ENCODE peak calls at places on chromosomes 6 and 20, in six cellular contexts. J, M, P, V, W and N are unnamed samples.

GRCh38 chr6:162377735-162378134 is 349.8 kb downstream of the PRKN start:
- DNase-seq in P (peak), J (no peak), M (no peak), V (no peak), W (no peak), N (no peak)

GRCh38 chr6:7535498-7535897 is 6.0 kb upstream of the DSP start:
- DNase-seq in P (peak), V (no peak), M (no peak), J (no peak), W (no peak), N (no peak)

GRCh38 chr6:71602385-71602949 is 283.9 kb upstream of the RIMS1 start:
- DNase-seq in J (no peak), V (no peak), W (no peak), P (no peak), M (no peak), N (no peak)

GRCh38 chr6:107624541-107624940 is 134.6 kb downstream of the SOBP start:
- DNase-seq in J (no peak), M (no peak), W (no peak), V (no peak), P (peak), N (no peak)

GRCh38 chr20:986733-987355 is 15.3 kb downstream of the RSPO4 start:
- DNase-seq in P (no peak), M (no peak), W (no peak), J (no peak), V (no peak), N (no peak)

GRCh38 chr20:36528176-36528874 is 13.0 kb upstream of the MYL9 start:
- DNase-seq in J (no peak), P (no peak), W (no peak), M (peak), V (no peak), N (no peak)

GRCh38 chr6:41663558-41663957 is 25.3 kb downstream of the MDFI start:
- DNase-seq in M (no peak), P (no peak), V (no peak), W (no peak), J (no peak), N (no peak)

GRCh38 chr6:163367388-163368183 is 46.9 kb upstream of the QKI start:
- DNase-seq in V (no peak), M (no peak), P (no peak), J (no peak), W (no peak), N (no peak)

GRCh38 chr6:4961322-4962168 is 42.3 kb downstream of the RPP40 start:
- DNase-seq in J (no peak), W (no peak), V (no peak), P (peak), M (no peak), N (no peak)

GRCh38 chr6:4956625-4957024 is 47.2 kb downstream of the RPP40 start:
- DNase-seq in J (no peak), V (no peak), M (no peak), P (no peak), W (no peak), N (no peak)

GRCh38 chr6:4953440-4953839 is 50.4 kb downstream of the RPP40 start:
- DNase-seq in M (no peak), J (no peak), P (no peak), W (no peak), V (no peak), N (no peak)

GRCh38 chr6:4958624-4959023 is 45.2 kb downstream of the RPP40 start:
- DNase-seq in M (no peak), J (no peak), W (no peak), P (no peak), V (no peak), N (no peak)

GRCh38 chr6:4957521-4958231 is 46.2 kb downstream of the RPP40 start:
- DNase-seq in V (no peak), J (no peak), W (peak), P (peak), M (no peak), N (no peak)
- TF ChIP-seq CTCF in V (no peak), J (peak), W (peak), P (peak), M (no peak), N (peak)

DNA sequence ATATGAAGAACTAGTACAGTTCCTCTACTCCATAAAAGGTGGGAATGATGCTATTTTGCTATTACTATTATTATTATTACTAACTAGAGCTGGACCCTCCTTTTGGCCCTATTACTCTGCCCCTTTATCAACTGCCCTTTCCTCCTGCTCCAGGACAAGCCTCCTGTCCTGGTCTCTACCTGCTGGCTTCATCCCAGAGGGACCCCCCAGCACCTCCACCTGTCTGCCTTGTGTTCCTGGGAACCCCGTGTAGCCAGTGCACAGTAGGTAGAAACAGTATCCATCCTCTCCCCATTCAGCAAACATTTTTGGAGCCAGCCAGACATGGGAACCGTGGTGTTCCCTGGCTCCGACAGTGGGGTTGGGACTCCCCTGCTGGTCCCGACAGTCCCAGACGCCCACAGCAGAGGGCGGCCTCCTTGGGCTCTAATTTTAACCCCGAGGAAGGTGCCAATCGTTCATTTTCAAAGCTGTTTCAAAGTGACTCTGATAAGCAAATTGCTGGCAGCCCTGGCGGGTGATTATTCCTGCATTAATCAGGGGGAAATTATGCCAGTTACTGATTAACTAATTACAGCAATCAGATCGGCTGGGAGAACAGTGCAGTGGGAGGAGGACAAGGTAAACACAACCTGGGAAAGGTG is 44.2 kb upstream of the MDGA1 start:
- DNase-seq in V (peak), W (peak), M (peak), P (no peak), J (no peak), N (peak)
- TF ChIP-seq CTCF in V (no peak), W (peak), M (peak), P (peak), J (no peak), N (peak)

GRCh38 chr6:64838726-64839125 is 868.3 kb downstream of the EYS start:
- DNase-seq in P (no peak), W (no peak), J (no peak), M (no peak), V (no peak), N (no peak)
- TF ChIP-seq CTCF in P (no peak), W (no peak), J (no peak), M (no peak), V (no peak), N (no peak)

GRCh38 chr20:32203556-32204484 is 3.7 kb downstream of the PLAGL2 start:
- DNase-seq in M (no peak), J (no peak), V (peak), P (no peak), W (no peak), N (no peak)

GRCh38 chr20:32206383-32207210 is 946 bp downstream of the PLAGL2 start:
- DNase-seq in W (no peak), V (no peak), M (no peak), J (no peak), P (no peak), N (no peak)

GRCh38 chr20:32207211-32207625 is 325 bp downstream of the PLAGL2 start:
- DNase-seq in J (no peak), V (no peak), W (peak), P (no peak), M (peak), N (no peak)

GRCh38 chr20:32204485-32205115 is 2.9 kb downstream of the PLAGL2 start:
- DNase-seq in V (no peak), W (no peak), M (no peak), J (no peak), P (no peak), N (no peak)

GRCh38 chr20:32205502-32206382 is 1.8 kb downstream of the PLAGL2 start:
- DNase-seq in J (no peak), P (peak), M (no peak), W (no peak), V (no peak), N (no peak)
- TF ChIP-seq CTCF in J (no peak), P (no peak), M (no peak), W (no peak), V (no peak), N (no peak)

DNA sequence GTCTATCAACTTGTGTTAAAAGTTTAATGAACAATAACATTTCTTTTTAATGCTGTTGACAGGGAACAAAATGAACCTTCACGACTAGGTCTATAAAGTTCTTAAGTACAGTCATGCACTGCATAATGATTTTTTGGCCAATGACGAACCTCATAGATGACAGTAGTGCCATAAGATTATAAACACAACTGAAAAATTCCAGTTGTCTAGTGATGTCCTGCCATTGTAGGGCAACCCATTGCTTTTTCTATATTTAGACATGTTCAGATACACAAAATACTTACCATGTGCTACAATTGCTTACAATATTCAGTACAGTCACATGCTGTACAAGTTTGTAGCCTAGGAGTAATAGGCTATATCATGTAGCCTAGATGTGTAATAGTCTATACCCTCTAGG is 93.6 kb downstream of the SYNE1 start:
- DNase-seq in J (no peak), V (no peak), P (no peak), M (no peak), W (no peak), N (no peak)
- TF ChIP-seq CTCF in J (no peak), V (no peak), P (no peak), M (no peak), W (no peak), N (no peak)

GRCh38 chr20:19628570-19629134 is 129.4 kb upstream of the RIN2 start:
- DNase-seq in W (peak), P (peak), M (no peak), V (peak), J (peak), N (peak)
- TF ChIP-seq CTCF in W (peak), P (peak), M (peak), V (no peak), J (peak), N (peak)

GRCh38 chr6:129744201-129744879 is 34.4 kb upstream of the ARHGAP18 start:
- DNase-seq in V (no peak), P (peak), J (no peak), M (no peak), W (no peak), N (peak)
- TF ChIP-seq CTCF in V (no peak), P (no peak), J (no peak), M (no peak), W (no peak), N (no peak)

GRCh38 chr20:32437391-32438074 is 79.4 kb downstream of the ASXL1 start:
- DNase-seq in M (no peak), V (no peak), J (no peak), P (no peak), W (no peak), N (no peak)
- TF ChIP-seq CTCF in M (no peak), V (no peak), J (peak), P (no peak), W (peak), N (no peak)

GRCh38 chr6:36980876-36981619 is 4.9 kb downstream of the MTCH1 start:
- DNase-seq in J (no peak), V (no peak), P (no peak), M (no peak), W (no peak), N (no peak)

GRCh38 chr6:36980129-36980528 is 5.9 kb downstream of the MTCH1 start:
- DNase-seq in W (no peak), M (no peak), V (no peak), P (no peak), J (no peak), N (no peak)

GRCh38 chr6:36977470-36977941 is 8.5 kb downstream of the MTCH1 start:
- DNase-seq in W (peak), V (no peak), J (no peak), M (no peak), P (no peak), N (peak)

GRCh38 chr6:36978687-36979086 is 7.3 kb downstream of the MTCH1 start:
- DNase-seq in P (no peak), M (no peak), V (no peak), W (no peak), J (no peak), N (no peak)

GRCh38 chr6:36979343-36979742 is 6.7 kb downstream of the MTCH1 start:
- DNase-seq in W (no peak), M (no peak), J (no peak), V (peak), P (peak), N (no peak)
- TF ChIP-seq CTCF in W (no peak), M (peak), J (peak), V (no peak), P (peak), N (no peak)